ENCODE peak calls at places on chromosomes 5 and 9, in eight cellular contexts. One of them, this sample, is unnamed.

GRCh38 chr5:90410178-90410762 is 714 bp upstream of the CETN3 start:
- DNase-seq in posterior cingulate gyrus: no peak
- DNase-seq in activated naive CD8-positive, alpha-beta T cell treated with anti-CD3 and anti-CD28 coated beads for 36 hours: no peak
- DNase-seq in SJSA1: no peak
- DNase-seq in mucosa of gallbladder: no peak
- DNase-seq in heart right ventricle: no peak
- DNase-seq in H9: no peak
- DNase-seq in Caki2: no peak
- DNase-seq in this sample: no peak

GRCh38 chr5:154163327-154163997 is 27.1 kb upstream of the GALNT10 start:
- DNase-seq in activated naive CD8-positive, alpha-beta T cell treated with anti-CD3 and anti-CD28 coated beads for 36 hours: no peak
- DNase-seq in H9: no peak
- DNase-seq in Caki2: no peak
- DNase-seq in mucosa of gallbladder: no peak
- DNase-seq in SJSA1: no peak
- DNase-seq in heart right ventricle: no peak
- DNase-seq in posterior cingulate gyrus: no peak
- DNase-seq in this sample: peak

GRCh38 chr5:73382412-73382795 is 66.2 kb downstream of the FOXD1 start:
- DNase-seq in activated naive CD8-positive, alpha-beta T cell treated with anti-CD3 and anti-CD28 coated beads for 36 hours: no peak
- DNase-seq in H9: peak
- DNase-seq in posterior cingulate gyrus: no peak
- DNase-seq in mucosa of gallbladder: no peak
- DNase-seq in Caki2: no peak
- DNase-seq in heart right ventricle: no peak
- DNase-seq in SJSA1: no peak
- DNase-seq in this sample: no peak

GRCh38 chr9:124220551-124221451 is 36.9 kb upstream of the NEK6 start:
- DNase-seq in heart right ventricle: peak
- DNase-seq in Caki2: peak
- DNase-seq in SJSA1: no peak
- DNase-seq in activated naive CD8-positive, alpha-beta T cell treated with anti-CD3 and anti-CD28 coated beads for 36 hours: no peak
- DNase-seq in posterior cingulate gyrus: no peak
- DNase-seq in H9: no peak
- DNase-seq in mucosa of gallbladder: peak
- DNase-seq in this sample: peak

GRCh38 chr5:95533761-95534160 is 21.0 kb downstream of the SKIC3 start:
- DNase-seq in mucosa of gallbladder: no peak
- DNase-seq in H9: no peak
- DNase-seq in Caki2: no peak
- DNase-seq in SJSA1: no peak
- DNase-seq in activated naive CD8-positive, alpha-beta T cell treated with anti-CD3 and anti-CD28 coated beads for 36 hours: no peak
- DNase-seq in posterior cingulate gyrus: no peak
- DNase-seq in heart right ventricle: no peak
- DNase-seq in this sample: no peak

GRCh38 chr9:32811251-32811650 is 27.9 kb downstream of the TMEM215 start:
- DNase-seq in SJSA1: no peak
- DNase-seq in H9: no peak
- DNase-seq in mucosa of gallbladder: no peak
- DNase-seq in activated naive CD8-positive, alpha-beta T cell treated with anti-CD3 and anti-CD28 coated beads for 36 hours: no peak
- DNase-seq in posterior cingulate gyrus: no peak
- DNase-seq in Caki2: no peak
- DNase-seq in heart right ventricle: no peak
- DNase-seq in this sample: no peak

GRCh38 chr9:84694248-84694647 is 24.7 kb downstream of the NTRK2 start:
- DNase-seq in posterior cingulate gyrus: no peak
- DNase-seq in H9: no peak
- DNase-seq in SJSA1: no peak
- DNase-seq in Caki2: no peak
- DNase-seq in heart right ventricle: no peak
- DNase-seq in activated naive CD8-positive, alpha-beta T cell treated with anti-CD3 and anti-CD28 coated beads for 36 hours: no peak
- DNase-seq in mucosa of gallbladder: no peak
- DNase-seq in this sample: no peak

GRCh38 chr5:35284364-35284763 is 54.1 kb upstream of the PRLR start:
- DNase-seq in heart right ventricle: no peak
- DNase-seq in activated naive CD8-positive, alpha-beta T cell treated with anti-CD3 and anti-CD28 coated beads for 36 hours: no peak
- DNase-seq in Caki2: no peak
- DNase-seq in SJSA1: no peak
- DNase-seq in mucosa of gallbladder: no peak
- DNase-seq in H9: no peak
- DNase-seq in posterior cingulate gyrus: no peak
- DNase-seq in this sample: no peak

GRCh38 chr9:91178281-91179236 is 183.2 kb downstream of the AUH start:
- DNase-seq in SJSA1: peak
- DNase-seq in H9: no peak
- DNase-seq in activated naive CD8-positive, alpha-beta T cell treated with anti-CD3 and anti-CD28 coated beads for 36 hours: no peak
- DNase-seq in heart right ventricle: no peak
- DNase-seq in mucosa of gallbladder: peak
- DNase-seq in Caki2: no peak
- DNase-seq in posterior cingulate gyrus: no peak
- DNase-seq in this sample: no peak

GRCh38 chr5:149581192-149581861 is at the start of gene ARHGEF37:
- DNase-seq in mucosa of gallbladder: peak
- DNase-seq in heart right ventricle: peak
- DNase-seq in Caki2: peak
- DNase-seq in activated naive CD8-positive, alpha-beta T cell treated with anti-CD3 and anti-CD28 coated beads for 36 hours: peak
- DNase-seq in H9: peak
- DNase-seq in posterior cingulate gyrus: peak
- DNase-seq in SJSA1: peak
- DNase-seq in this sample: peak

GRCh38 chr9:106707291-106707690 is 155.7 kb upstream of the ZNF462 start:
- DNase-seq in posterior cingulate gyrus: no peak
- DNase-seq in H9: no peak
- DNase-seq in SJSA1: no peak
- DNase-seq in activated naive CD8-positive, alpha-beta T cell treated with anti-CD3 and anti-CD28 coated beads for 36 hours: no peak
- DNase-seq in heart right ventricle: no peak
- DNase-seq in Caki2: no peak
- DNase-seq in mucosa of gallbladder: no peak
- DNase-seq in this sample: no peak

GRCh38 chr5:9712506-9713285 is 82.5 kb upstream of the TAS2R1 start:
- DNase-seq in heart right ventricle: no peak
- DNase-seq in mucosa of gallbladder: no peak
- DNase-seq in activated naive CD8-positive, alpha-beta T cell treated with anti-CD3 and anti-CD28 coated beads for 36 hours: no peak
- DNase-seq in Caki2: peak
- DNase-seq in SJSA1: peak
- DNase-seq in posterior cingulate gyrus: no peak
- DNase-seq in H9: no peak
- DNase-seq in this sample: peak

This sample was measured in islet precursor cell.